ENCODE peak calls at places on chromosomes 4 and X, in four cellular contexts. One of them, this sample, is unnamed.

GRCh38 chrX:114611018-114611619 is 27.2 kb downstream of the HTR2C start:
- DNase-seq in AG10803: peak; percentile 44
- DNase-seq in left lung: no peak
- DNase-seq in thoracic aorta: no peak
- DNase-seq in this sample: peak; percentile 44

GRCh38 chr4:39706334-39706733 is 8.4 kb downstream of the UBE2K start:
- DNase-seq in AG10803: peak; percentile 89
- DNase-seq in left lung: no peak
- DNase-seq in thoracic aorta: peak; percentile 48
- DNase-seq in this sample: peak; percentile 82

GRCh38 chr4:139913398-139913990 is 240.5 kb downstream of the MAML3 start:
- DNase-seq in AG10803: peak; percentile 34
- DNase-seq in left lung: no peak
- DNase-seq in thoracic aorta: no peak
- DNase-seq in this sample: no peak

GRCh38 chr4:88244056-88244455 is 40.3 kb downstream of the PPM1K start:
- DNase-seq in AG10803: no peak
- DNase-seq in left lung: no peak
- DNase-seq in thoracic aorta: no peak
- DNase-seq in this sample: no peak

GRCh38 chrX:11890843-11891514 is 132.9 kb downstream of the MSL3 start:
- DNase-seq in AG10803: peak; percentile 1
- DNase-seq in left lung: peak; percentile 41
- DNase-seq in thoracic aorta: no peak
- DNase-seq in this sample: no peak

GRCh38 chr4:101970555-101970954 is 180.0 kb downstream of the BANK1 start:
- DNase-seq in AG10803: no peak
- DNase-seq in left lung: no peak
- DNase-seq in thoracic aorta: no peak
- DNase-seq in this sample: peak; percentile 26

GRCh38 chr4:8613421-8614364 is 21.1 kb downstream of the CPZ start:
- DNase-seq in AG10803: no peak
- DNase-seq in left lung: no peak
- DNase-seq in thoracic aorta: no peak
- DNase-seq in this sample: no peak

GRCh38 chr4:83276299-83277040 is 8.1 kb downstream of the COQ2 start:
- DNase-seq in AG10803: no peak
- DNase-seq in left lung: no peak
- DNase-seq in thoracic aorta: no peak
- DNase-seq in this sample: peak; percentile 29

GRCh38 chr4:109967798-109968520 is 55.3 kb downstream of the EGF start:
- DNase-seq in AG10803: peak; percentile 37
- DNase-seq in left lung: no peak
- DNase-seq in thoracic aorta: no peak
- DNase-seq in this sample: peak; percentile 11

GRCh38 chr4:17030543-17030942 is 132.1 kb upstream of the LDB2 start:
- DNase-seq in AG10803: peak; percentile 80
- DNase-seq in left lung: no peak
- DNase-seq in thoracic aorta: no peak
- DNase-seq in this sample: peak; percentile 74

GRCh38 chrX:69074726-69075125 is 90.5 kb downstream of the PJA1 start:
- DNase-seq in AG10803: no peak
- DNase-seq in left lung: no peak
- DNase-seq in thoracic aorta: no peak
- DNase-seq in this sample: no peak

GRCh38 chr4:137956256-137956655 is 285.9 kb downstream of the SLC7A11 start:
- DNase-seq in AG10803: peak; percentile 4
- DNase-seq in left lung: no peak
- DNase-seq in thoracic aorta: no peak
- DNase-seq in this sample: peak; percentile 27

GRCh38 chr4:17512973-17513665 is 1.2 kb upstream of the QDPR start:
- DNase-seq in AG10803: no peak
- DNase-seq in left lung: no peak
- DNase-seq in thoracic aorta: no peak
- DNase-seq in this sample: no peak

GRCh38 chrX:314781-315595 is 3.6 kb downstream of the GTPBP6 start:
- DNase-seq in AG10803: no peak
- DNase-seq in left lung: peak; percentile 28
- DNase-seq in thoracic aorta: no peak
- DNase-seq in this sample: no peak

GRCh38 chrX:101550362-101550761 is at the start of gene ARMCX1:
- DNase-seq in AG10803: peak; percentile 76
- DNase-seq in left lung: peak; percentile 85
- DNase-seq in thoracic aorta: peak; percentile 11
- DNase-seq in this sample: peak; percentile 85

GRCh38 chr4:113844369-113844768 is 82.8 kb upstream of the CAMK2D start:
- DNase-seq in AG10803: no peak
- DNase-seq in left lung: no peak
- DNase-seq in thoracic aorta: no peak
- DNase-seq in this sample: no peak

GRCh38 chr4:102196221-102196620 is 149.1 kb downstream of the SLC39A8 start:
- DNase-seq in AG10803: peak; percentile 9
- DNase-seq in left lung: no peak
- DNase-seq in thoracic aorta: no peak
- DNase-seq in this sample: peak; percentile 50

GRCh38 chr4:119493419-119493818 is 135.2 kb downstream of the PDE5A start:
- DNase-seq in AG10803: peak; percentile 27
- DNase-seq in left lung: no peak
- DNase-seq in thoracic aorta: no peak
- DNase-seq in this sample: no peak

GRCh38 chrX:63350551-63350950 is 581 bp downstream of the SPIN4 start:
- DNase-seq in AG10803: peak; percentile 3
- DNase-seq in left lung: peak; percentile 33
- DNase-seq in thoracic aorta: no peak
- DNase-seq in this sample: peak; percentile 6

GRCh38 chr4:165209796-165210195 is 2.4 kb downstream of the KLHL2 start:
- DNase-seq in AG10803: no peak
- DNase-seq in left lung: no peak
- DNase-seq in thoracic aorta: no peak
- DNase-seq in this sample: no peak
- H3K4me3 ChIP-seq in AG10803: no peak overlapping the region
- H3K4me3 ChIP-seq in left lung: peak overlapping the region; percentile 85
- H3K4me3 ChIP-seq in thoracic aorta: no peak overlapping the region
- H3K4me3 ChIP-seq in this sample: no peak overlapping the region

GRCh38 chrX:25020391-25021131 is 4.8 kb upstream of the ARX start:
- DNase-seq in AG10803: no peak
- DNase-seq in left lung: no peak
- DNase-seq in thoracic aorta: no peak
- DNase-seq in this sample: no peak

GRCh38 chrX:25021132-25021498 is 5.3 kb upstream of the ARX start:
- DNase-seq in AG10803: no peak
- DNase-seq in left lung: no peak
- DNase-seq in thoracic aorta: no peak
- DNase-seq in this sample: no peak

GRCh38 chrX:25023908-25024307 is 8.1 kb upstream of the ARX start:
- DNase-seq in AG10803: no peak
- DNase-seq in left lung: no peak
- DNase-seq in thoracic aorta: no peak
- DNase-seq in this sample: no peak

GRCh38 chrX:25019707-25020390 is 4.1 kb upstream of the ARX start:
- DNase-seq in AG10803: no peak
- DNase-seq in left lung: no peak
- DNase-seq in thoracic aorta: no peak
- DNase-seq in this sample: no peak

GRCh38 chrX:25022499-25023325 is 6.9 kb upstream of the ARX start:
- DNase-seq in AG10803: no peak
- DNase-seq in left lung: no peak
- DNase-seq in thoracic aorta: no peak
- DNase-seq in this sample: no peak
- TF ChIP-seq CTCF in AG10803: no peak
- TF ChIP-seq CTCF in left lung: no peak
- TF ChIP-seq CTCF in thoracic aorta: no peak
- TF ChIP-seq CTCF in this sample: no peak

DNA sequence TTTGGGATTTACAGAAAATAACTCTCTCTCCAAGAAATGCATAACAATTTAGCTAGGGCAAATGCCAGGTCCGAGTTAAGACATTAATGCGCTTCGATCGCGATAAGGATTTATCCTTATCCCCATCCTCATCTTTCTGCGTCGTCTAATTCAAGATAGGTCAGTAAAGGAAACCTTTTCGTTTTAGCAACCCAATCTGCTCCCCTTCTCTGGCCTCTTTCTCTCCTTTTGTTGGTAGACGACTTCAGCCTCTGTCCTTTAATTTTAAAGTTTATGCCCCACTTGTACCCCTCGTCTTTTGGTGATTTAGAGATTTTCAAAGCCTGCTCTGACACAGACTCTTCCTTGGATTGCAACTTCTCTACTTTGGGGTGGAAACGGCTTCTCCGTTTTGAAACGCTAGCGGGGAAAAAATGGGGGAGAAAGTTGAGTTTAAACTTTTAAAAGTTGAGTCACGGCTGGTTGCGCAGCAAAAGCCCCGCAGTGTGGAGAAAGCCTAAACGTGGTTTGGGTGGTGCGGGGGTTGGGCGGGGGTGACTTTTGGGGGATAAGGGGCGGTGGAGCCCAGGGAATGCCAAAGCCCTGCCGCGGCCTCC is 533 bp upstream of the FGF2 start:
- DNase-seq in AG10803: no peak
- DNase-seq in left lung: no peak
- DNase-seq in thoracic aorta: no peak
- DNase-seq in this sample: peak; percentile 58
- H3K4me3 ChIP-seq in AG10803: peak overlapping the region; percentile 83
- H3K4me3 ChIP-seq in left lung: peak overlapping the region; percentile 49
- H3K4me3 ChIP-seq in thoracic aorta: peak overlapping the region; percentile 94
- H3K4me3 ChIP-seq in this sample: peak overlapping the region; percentile 75

GRCh38 chr4:142715727-142716126 is 130.4 kb downstream of the INPP4B start:
- DNase-seq in AG10803: no peak
- DNase-seq in left lung: no peak
- DNase-seq in thoracic aorta: no peak
- DNase-seq in this sample: no peak

GRCh38 chr4:142721187-142721586 is 124.9 kb downstream of the INPP4B start:
- DNase-seq in AG10803: peak; percentile 17
- DNase-seq in left lung: no peak
- DNase-seq in thoracic aorta: no peak
- DNase-seq in this sample: no peak

GRCh38 chr4:142718981-142719380 is 127.1 kb downstream of the INPP4B start:
- DNase-seq in AG10803: no peak
- DNase-seq in left lung: no peak
- DNase-seq in thoracic aorta: no peak
- DNase-seq in this sample: no peak

DNA sequence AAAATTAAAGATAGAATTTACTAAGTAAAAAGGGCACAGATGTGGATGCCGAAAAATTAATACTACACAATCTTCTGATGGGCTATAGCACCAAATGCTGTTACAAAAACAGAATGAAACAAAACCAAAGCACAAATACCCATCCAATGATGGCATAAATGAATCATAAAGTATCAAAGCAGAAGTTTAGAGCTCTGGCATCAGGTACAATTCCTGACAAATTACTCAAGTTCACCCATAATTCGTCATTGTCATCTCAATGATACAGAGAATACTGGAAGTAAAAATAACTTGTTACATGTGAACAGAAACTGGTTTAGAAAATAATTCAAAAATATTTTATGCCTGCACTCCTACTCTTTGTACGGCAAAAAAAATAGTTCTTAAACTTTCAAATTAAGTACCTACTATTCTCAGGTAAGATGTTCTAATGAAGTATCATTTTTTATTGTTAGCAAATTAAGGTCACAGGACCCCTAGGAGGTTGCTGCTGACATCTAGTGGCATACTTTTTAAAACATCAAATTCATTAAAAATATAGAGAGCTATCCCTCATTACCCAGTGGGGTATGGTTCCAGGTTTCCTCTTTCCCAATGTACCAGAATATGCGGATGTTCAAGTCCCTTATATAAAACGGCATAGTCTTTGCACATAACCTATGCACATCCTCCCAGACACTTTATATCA is 126.1 kb downstream of the INPP4B start:
- DNase-seq in AG10803: peak; percentile 22
- DNase-seq in left lung: no peak
- DNase-seq in thoracic aorta: no peak
- DNase-seq in this sample: no peak
- TF ChIP-seq CTCF in AG10803: peak; percentile 62
- TF ChIP-seq CTCF in left lung: no peak
- TF ChIP-seq CTCF in thoracic aorta: peak; percentile 30
- TF ChIP-seq CTCF in this sample: peak; percentile 41

GRCh38 chr4:60403986-60404385 is 796.1 kb upstream of the ADGRL3 start:
- DNase-seq in AG10803: no peak
- DNase-seq in left lung: no peak
- DNase-seq in thoracic aorta: no peak
- DNase-seq in this sample: no peak
- H3K4me3 ChIP-seq in AG10803: no peak overlapping the region
- H3K4me3 ChIP-seq in left lung: no peak overlapping the region
- H3K4me3 ChIP-seq in thoracic aorta: no peak overlapping the region
- H3K4me3 ChIP-seq in this sample: no peak overlapping the region

GRCh38 chr4:22970665-22971064 is 277.9 kb downstream of the GBA3 start:
- DNase-seq in AG10803: no peak
- DNase-seq in left lung: no peak
- DNase-seq in thoracic aorta: no peak
- DNase-seq in this sample: no peak
- TF ChIP-seq CTCF in AG10803: no peak
- TF ChIP-seq CTCF in left lung: no peak
- TF ChIP-seq CTCF in thoracic aorta: no peak
- TF ChIP-seq CTCF in this sample: no peak

This sample was measured in fibroblast of villous mesenchyme.